ENCODE peak calls at places on chromosomes 2 and 18, in eight cellular contexts. G, P, U, N, W, A, B and I are unnamed samples.

GRCh38 chr2:71554028-71554705 is 100.8 kb downstream of the DYSF start:
- DNase-seq in G (no peak), P (no peak), U (no peak), N (no peak), W (no peak), A (no peak), B (no peak), I (no peak)

GRCh38 chr2:232979871-232980461 is 33.1 kb downstream of the NGEF start:
- DNase-seq in G (no peak), P (no peak), U (peak; percentile 84), N (no peak), W (no peak), A (peak; percentile 79), B (peak; percentile 87), I (no peak)

GRCh38 chr2:123165616-123166015 is 859.5 kb upstream of the CNTNAP5 start:
- DNase-seq in G (no peak), P (no peak), U (no peak), N (no peak), W (no peak), A (no peak), B (no peak), I (no peak)

GRCh38 chr2:97974471-97974870 is 21.3 kb downstream of the TMEM131 start:
- DNase-seq in G (no peak), P (no peak), U (no peak), N (no peak), W (no peak), A (no peak), B (no peak), I (no peak)

GRCh38 chr18:10689954-10690302 is 164.1 kb downstream of the NAPG start:
- DNase-seq in G (no peak), P (no peak), U (no peak), N (no peak), W (no peak), A (no peak), B (no peak), I (no peak)

GRCh38 chr2:37686792-37687595 is 15.6 kb upstream of the CDC42EP3 start:
- DNase-seq in G (no peak), P (no peak), U (no peak), N (no peak), W (no peak), A (no peak), B (no peak), I (no peak)

GRCh38 chr2:196173505-196173904 is 2.1 kb upstream of the STK17B start:
- DNase-seq in G (no peak), P (no peak), U (no peak), N (no peak), W (no peak), A (no peak), B (no peak), I (no peak)

GRCh38 chr2:26119521-26119920 is 53.4 kb upstream of the GAREM2 start:
- DNase-seq in G (no peak), P (no peak), U (no peak), N (no peak), W (no peak), A (no peak), B (no peak), I (no peak)

GRCh38 chr2:195683174-195683573 is 26.1 kb downstream of the SLC39A10 start:
- DNase-seq in G (no peak), P (no peak), U (no peak), N (no peak), W (no peak), A (no peak), B (peak; percentile 22), I (no peak)

GRCh38 chr18:7221424-7222155 is 9.3 kb upstream of the LRRC30 start:
- DNase-seq in G (no peak), P (peak; percentile 91), U (no peak), N (peak; percentile 42), W (no peak), A (peak; percentile 26), B (peak; percentile 73), I (no peak)

GRCh38 chr2:228407821-228408220 is 226.3 kb upstream of the SPHKAP start:
- DNase-seq in G (peak; percentile 47), P (no peak), U (no peak), N (no peak), W (no peak), A (no peak), B (no peak), I (no peak)

GRCh38 chr2:177429688-177430325 is 37.2 kb downstream of the AGPS start:
- DNase-seq in G (no peak), P (no peak), U (no peak), N (peak; percentile 69), W (no peak), A (no peak), B (peak; percentile 92), I (no peak)

GRCh38 chr2:142849818-142850217 is 27.6 kb upstream of the KYNU start:
- DNase-seq in G (no peak), P (no peak), U (no peak), N (no peak), W (no peak), A (no peak), B (peak; percentile 17), I (no peak)

GRCh38 chr2:9765611-9766531 is 77.4 kb upstream of the TAF1B start:
- DNase-seq in G (no peak), P (no peak), U (no peak), N (no peak), W (no peak), A (no peak), B (no peak), I (no peak)

GRCh38 chr18:23967321-23968089 is 47.0 kb upstream of the TTC39C start:
- DNase-seq in G (no peak), P (no peak), U (no peak), N (no peak), W (no peak), A (no peak), B (no peak), I (no peak)

GRCh38 chr18:78006805-78007204 is 757.2 kb downstream of the GALR1 start:
- DNase-seq in G (no peak), P (peak; percentile 65), U (no peak), N (no peak), W (no peak), A (no peak), B (no peak), I (no peak)

GRCh38 chr18:49560277-49561126 is 1.4 kb upstream of the LIPG start:
- DNase-seq in G (no peak), P (peak; percentile 56), U (no peak), N (no peak), W (no peak), A (no peak), B (peak; percentile 56), I (no peak)
- H3K4me3 ChIP-seq in G (peak overlapping the region; percentile 62), P (peak overlapping the region; percentile 57), U (peak overlapping the region; percentile 40), N (peak overlapping the region; percentile 53), W (peak overlapping the region; percentile 8), A (peak overlapping the region; percentile 45), B (peak overlapping the region; percentile 46), I (peak overlapping the region; percentile 32)

DNA sequence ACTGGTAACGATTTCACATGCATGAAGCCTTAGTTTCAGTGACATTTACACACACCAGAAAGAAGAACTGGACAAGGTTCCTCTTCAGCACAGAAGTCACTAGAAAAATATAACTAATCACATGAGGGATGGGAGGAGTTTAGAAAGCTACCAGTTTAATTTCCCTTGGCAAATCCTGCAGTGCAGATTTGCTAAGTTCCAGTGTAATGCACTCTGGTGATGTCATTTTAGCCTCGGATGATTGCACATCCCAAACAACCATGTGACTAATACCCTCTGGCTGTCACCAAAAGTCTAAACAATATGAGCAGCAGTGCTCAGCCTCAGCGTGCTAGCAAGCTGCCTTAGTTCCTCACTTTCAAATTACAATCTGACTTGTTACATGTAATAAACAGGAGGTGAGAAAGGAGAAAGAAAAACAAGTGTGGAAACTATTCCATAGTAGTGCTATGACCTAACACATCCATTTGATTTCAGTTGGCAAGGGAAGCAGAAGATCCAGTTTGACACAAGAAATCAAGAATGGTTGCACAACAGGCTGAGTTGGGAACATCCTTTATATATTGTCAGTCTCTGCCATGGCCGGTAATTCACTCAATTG is 35.3 kb upstream of the PPP1CB start:
- DNase-seq in G (peak; percentile 39), P (no peak), U (no peak), N (peak; percentile 77), W (no peak), A (peak; percentile 83), B (peak; percentile 96), I (peak; percentile 69)
- H3K4me3 ChIP-seq in G (peak overlapping the region; percentile 8), P (no peak overlapping the region), U (no peak overlapping the region), N (no peak overlapping the region), W (no peak overlapping the region), A (no peak overlapping the region), B (no peak overlapping the region), I (no peak overlapping the region)

DNA sequence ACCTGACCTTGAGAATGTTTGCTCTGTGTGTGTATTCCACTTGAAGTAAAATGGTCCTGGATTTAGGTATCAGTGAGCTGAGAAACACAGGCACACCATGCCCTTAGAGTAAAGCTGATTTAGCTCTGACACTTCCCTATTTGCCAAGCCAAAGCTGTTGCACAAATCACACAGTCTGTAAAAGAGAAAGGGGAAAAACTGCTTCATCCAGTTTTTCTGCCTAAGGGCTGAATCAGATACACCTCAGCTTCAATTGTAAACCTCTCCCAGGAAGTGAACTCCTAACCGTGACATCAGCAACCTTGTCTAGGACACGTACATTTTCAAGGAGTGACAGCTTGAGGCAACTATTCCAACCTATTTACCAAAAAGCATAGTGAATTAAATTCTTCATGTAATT is 150.4 kb downstream of the NR4A2 start:
- DNase-seq in G (no peak), P (no peak), U (peak; percentile 49), N (no peak), W (no peak), A (no peak), B (no peak), I (no peak)
- H3K4me3 ChIP-seq in G (no peak overlapping the region), P (no peak overlapping the region), U (no peak overlapping the region), N (no peak overlapping the region), W (no peak overlapping the region), A (no peak overlapping the region), B (no peak overlapping the region), I (no peak overlapping the region)

GRCh38 chr18:32770651-32771168 is 2.1 kb downstream of the KLHL14 start:
- DNase-seq in G (no peak), P (peak; percentile 39), U (no peak), N (no peak), W (no peak), A (no peak), B (no peak), I (no peak)

GRCh38 chr18:32769242-32770180 is 3.3 kb downstream of the KLHL14 start:
- DNase-seq in G (no peak), P (peak; percentile 67), U (peak; percentile 40), N (no peak), W (no peak), A (no peak), B (no peak), I (no peak)

GRCh38 chr18:32771169-32771751 is 1.6 kb downstream of the KLHL14 start:
- DNase-seq in G (no peak), P (peak; percentile 65), U (no peak), N (no peak), W (no peak), A (no peak), B (peak; percentile 34), I (no peak)

GRCh38 chr18:32768646-32769206 is 4.1 kb downstream of the KLHL14 start:
- DNase-seq in G (no peak), P (no peak), U (no peak), N (no peak), W (no peak), A (no peak), B (no peak), I (no peak)

DNA sequence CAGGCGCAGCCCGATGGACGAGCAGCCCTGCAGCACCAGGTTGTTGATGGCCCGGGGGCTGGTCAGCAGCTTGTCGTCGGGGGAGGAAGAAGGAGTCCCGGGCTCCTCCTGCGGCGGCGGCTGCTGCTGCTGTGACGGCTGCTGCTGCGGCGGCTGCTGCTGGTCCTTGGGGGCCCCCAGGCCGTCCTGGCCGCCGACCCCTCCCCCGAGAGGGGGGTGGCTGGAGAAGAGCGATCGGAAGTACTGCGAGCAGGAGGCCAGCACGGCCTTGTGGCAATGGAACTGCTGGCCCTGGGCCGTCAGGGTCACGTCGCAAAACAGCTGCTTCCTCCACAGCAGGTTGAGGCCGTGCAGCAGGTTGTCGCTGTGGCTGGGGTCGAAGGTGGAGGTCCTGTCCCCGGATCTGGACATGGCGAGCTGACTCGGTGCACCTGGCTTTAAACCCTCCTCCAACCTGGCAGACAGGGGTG is 2.6 kb downstream of the KLHL14 start:
- DNase-seq in G (no peak), P (peak; percentile 46), U (peak; percentile 38), N (no peak), W (no peak), A (no peak), B (no peak), I (no peak)
- H3K4me3 ChIP-seq in G (no peak overlapping the region), P (peak overlapping the region; percentile 65), U (no peak overlapping the region), N (no peak overlapping the region), W (peak overlapping the region; percentile 3), A (no peak overlapping the region), B (no peak overlapping the region), I (peak overlapping the region; percentile 55)